ENCODE peak calls at places on chromosome 11, in six cellular contexts. One of them, this sample, is unnamed.

GRCh38 chr11:19696073-19696472 is 16.6 kb upstream of the NAV2 start:
- DNase-seq in Right ventricle myocardium inferior: no peak
- DNase-seq in dorsolateral prefrontal cortex: no peak
- DNase-seq in activated CD8-positive, alpha-beta memory T cell treated with anti-CD3 and anti-CD28 coated beads for 24 hours: no peak
- DNase-seq in AG09319: no peak
- DNase-seq in K562: no peak
- DNase-seq in this sample: no peak

GRCh38 chr11:126304457-126305072 is 705 bp downstream of the DCPS start:
- DNase-seq in Right ventricle myocardium inferior: no peak
- DNase-seq in dorsolateral prefrontal cortex: no peak
- DNase-seq in activated CD8-positive, alpha-beta memory T cell treated with anti-CD3 and anti-CD28 coated beads for 24 hours: no peak
- DNase-seq in AG09319: no peak
- DNase-seq in K562: peak
- DNase-seq in this sample: no peak

GRCh38 chr11:128666397-128666796 is 27.5 kb upstream of the FLI1 start:
- DNase-seq in Right ventricle myocardium inferior: no peak
- DNase-seq in dorsolateral prefrontal cortex: no peak
- DNase-seq in activated CD8-positive, alpha-beta memory T cell treated with anti-CD3 and anti-CD28 coated beads for 24 hours: no peak
- DNase-seq in AG09319: no peak
- DNase-seq in K562: no peak
- DNase-seq in this sample: no peak

GRCh38 chr11:133163463-133164419 is 368.6 kb downstream of the OPCML start:
- DNase-seq in Right ventricle myocardium inferior: no peak
- DNase-seq in dorsolateral prefrontal cortex: no peak
- DNase-seq in activated CD8-positive, alpha-beta memory T cell treated with anti-CD3 and anti-CD28 coated beads for 24 hours: no peak
- DNase-seq in AG09319: no peak
- DNase-seq in K562: peak
- DNase-seq in this sample: no peak

GRCh38 chr11:15523576-15523975 is 408.9 kb downstream of the INSC start:
- DNase-seq in Right ventricle myocardium inferior: no peak
- DNase-seq in dorsolateral prefrontal cortex: no peak
- DNase-seq in activated CD8-positive, alpha-beta memory T cell treated with anti-CD3 and anti-CD28 coated beads for 24 hours: no peak
- DNase-seq in AG09319: no peak
- DNase-seq in K562: no peak
- DNase-seq in this sample: no peak

GRCh38 chr11:62370743-62371440 is 33.6 kb downstream of the ASRGL1 start:
- DNase-seq in Right ventricle myocardium inferior: peak
- DNase-seq in dorsolateral prefrontal cortex: no peak
- DNase-seq in activated CD8-positive, alpha-beta memory T cell treated with anti-CD3 and anti-CD28 coated beads for 24 hours: peak
- DNase-seq in AG09319: no peak
- DNase-seq in K562: no peak
- DNase-seq in this sample: peak

GRCh38 chr11:64400667-64401066 is 41.7 kb downstream of the RPS6KA4 start:
- DNase-seq in Right ventricle myocardium inferior: no peak
- DNase-seq in dorsolateral prefrontal cortex: no peak
- DNase-seq in activated CD8-positive, alpha-beta memory T cell treated with anti-CD3 and anti-CD28 coated beads for 24 hours: no peak
- DNase-seq in AG09319: no peak
- DNase-seq in K562: no peak
- DNase-seq in this sample: no peak

GRCh38 chr11:63845305-63845704 is 6.4 kb downstream of the MARK2 start:
- DNase-seq in Right ventricle myocardium inferior: peak
- DNase-seq in dorsolateral prefrontal cortex: no peak
- DNase-seq in activated CD8-positive, alpha-beta memory T cell treated with anti-CD3 and anti-CD28 coated beads for 24 hours: no peak
- DNase-seq in AG09319: no peak
- DNase-seq in K562: no peak
- DNase-seq in this sample: no peak

GRCh38 chr11:79074547-79074946 is 366.3 kb downstream of the TENM4 start:
- DNase-seq in Right ventricle myocardium inferior: no peak
- DNase-seq in dorsolateral prefrontal cortex: no peak
- DNase-seq in activated CD8-positive, alpha-beta memory T cell treated with anti-CD3 and anti-CD28 coated beads for 24 hours: no peak
- DNase-seq in AG09319: no peak
- DNase-seq in K562: no peak
- DNase-seq in this sample: no peak

GRCh38 chr11:33266418-33267215 is 9.4 kb downstream of the HIPK3 start:
- DNase-seq in Right ventricle myocardium inferior: peak
- DNase-seq in dorsolateral prefrontal cortex: no peak
- DNase-seq in activated CD8-positive, alpha-beta memory T cell treated with anti-CD3 and anti-CD28 coated beads for 24 hours: no peak
- DNase-seq in AG09319: peak
- DNase-seq in K562: no peak
- DNase-seq in this sample: peak

GRCh38 chr11:65716774-65717405 is 3.7 kb downstream of the RNASEH2C start:
- DNase-seq in Right ventricle myocardium inferior: no peak
- DNase-seq in dorsolateral prefrontal cortex: no peak
- DNase-seq in activated CD8-positive, alpha-beta memory T cell treated with anti-CD3 and anti-CD28 coated beads for 24 hours: no peak
- DNase-seq in AG09319: no peak
- DNase-seq in K562: no peak
- DNase-seq in this sample: no peak

GRCh38 chr11:123076484-123076883 is 14.5 kb upstream of the HSPA8 start:
- DNase-seq in Right ventricle myocardium inferior: no peak
- DNase-seq in dorsolateral prefrontal cortex: no peak
- DNase-seq in activated CD8-positive, alpha-beta memory T cell treated with anti-CD3 and anti-CD28 coated beads for 24 hours: no peak
- DNase-seq in AG09319: no peak
- DNase-seq in K562: no peak
- DNase-seq in this sample: no peak

GRCh38 chr11:93073508-93074280 is 104.2 kb downstream of the MTNR1B start:
- DNase-seq in Right ventricle myocardium inferior: no peak
- DNase-seq in dorsolateral prefrontal cortex: no peak
- DNase-seq in activated CD8-positive, alpha-beta memory T cell treated with anti-CD3 and anti-CD28 coated beads for 24 hours: no peak
- DNase-seq in AG09319: no peak
- DNase-seq in K562: no peak
- DNase-seq in this sample: no peak

GRCh38 chr11:26901162-26901561 is 92.8 kb upstream of the FIBIN start:
- DNase-seq in Right ventricle myocardium inferior: no peak
- DNase-seq in dorsolateral prefrontal cortex: no peak
- DNase-seq in activated CD8-positive, alpha-beta memory T cell treated with anti-CD3 and anti-CD28 coated beads for 24 hours: no peak
- DNase-seq in AG09319: peak
- DNase-seq in K562: no peak
- DNase-seq in this sample: no peak

GRCh38 chr11:117670443-117670842 is 126.6 kb downstream of the DSCAML1 start:
- DNase-seq in Right ventricle myocardium inferior: no peak
- DNase-seq in dorsolateral prefrontal cortex: no peak
- DNase-seq in activated CD8-positive, alpha-beta memory T cell treated with anti-CD3 and anti-CD28 coated beads for 24 hours: no peak
- DNase-seq in AG09319: no peak
- DNase-seq in K562: no peak
- DNase-seq in this sample: no peak

GRCh38 chr11:93487032-93487483 is 56.1 kb downstream of the SMCO4 start:
- DNase-seq in Right ventricle myocardium inferior: no peak
- DNase-seq in dorsolateral prefrontal cortex: no peak
- DNase-seq in activated CD8-positive, alpha-beta memory T cell treated with anti-CD3 and anti-CD28 coated beads for 24 hours: no peak
- DNase-seq in AG09319: no peak
- DNase-seq in K562: peak
- DNase-seq in this sample: no peak

GRCh38 chr11:117200813-117201515 is 1.8 kb downstream of the TAGLN start:
- DNase-seq in Right ventricle myocardium inferior: peak
- DNase-seq in dorsolateral prefrontal cortex: no peak
- DNase-seq in activated CD8-positive, alpha-beta memory T cell treated with anti-CD3 and anti-CD28 coated beads for 24 hours: no peak
- DNase-seq in AG09319: no peak
- DNase-seq in K562: no peak
- DNase-seq in this sample: peak

GRCh38 chr11:129374993-129375721 is 491 bp upstream of the BARX2 start:
- DNase-seq in Right ventricle myocardium inferior: no peak
- DNase-seq in dorsolateral prefrontal cortex: no peak
- DNase-seq in activated CD8-positive, alpha-beta memory T cell treated with anti-CD3 and anti-CD28 coated beads for 24 hours: peak
- DNase-seq in AG09319: no peak
- DNase-seq in K562: no peak
- DNase-seq in this sample: peak